ENCODE peak calls at places on chromosomes 11 and 22, in four cellular contexts. J, A, S and X are unnamed samples.
A peak's percentile ranks its signal among the peaks of the same experiment; 100 is the strongest.

GRCh38 chr22:36463783-36464184 is 17.7 kb downstream of the TXN2 start:
- DNase-seq in J (no peak), A (no peak), S (no peak), X (no peak)

GRCh38 chr11:31560842-31561476 is 51.4 kb downstream of the ELP4 start:
- DNase-seq in J (no peak), A (no peak), S (no peak), X (no peak)

GRCh38 chr11:44857490-44857889 is 93.2 kb downstream of the TP53I11 start:
- DNase-seq in J (no peak), A (no peak), S (no peak), X (no peak)

GRCh38 chr22:25477358-25477757 is 87.1 kb upstream of the GRK3 start:
- DNase-seq in J (no peak), A (no peak), S (no peak), X (no peak)

GRCh38 chr11:45259607-45260006 is 26.5 kb downstream of the SYT13 start:
- DNase-seq in J (no peak), A (no peak), S (no peak), X (peak; percentile 20)

GRCh38 chr11:120942701-120943100 is 81.2 kb upstream of the TBCEL start:
- DNase-seq in J (no peak), A (no peak), S (no peak), X (no peak)

GRCh38 chr11:132911186-132911585 is 621.1 kb downstream of the OPCML start:
- DNase-seq in J (peak; percentile 83), A (no peak), S (no peak), X (peak; percentile 30)

GRCh38 chr22:21759631-21760030 is 24.0 kb upstream of the YPEL1 start:
- DNase-seq in J (no peak), A (no peak), S (no peak), X (no peak)

GRCh38 chr11:31817054-31817620 is 6.0 kb upstream of the PAX6 start:
- DNase-seq in J (no peak), A (no peak), S (no peak), X (no peak)

GRCh38 chr11:47111318-47111804 is 65.3 kb downstream of the ARFGAP2 start:
- DNase-seq in J (no peak), A (no peak), S (no peak), X (no peak)

GRCh38 chr11:64123102-64123434 is 42.8 kb downstream of the MACROD1 start:
- DNase-seq in J (no peak), A (no peak), S (no peak), X (no peak)

GRCh38 chr22:46721716-46722115 is 16.3 kb downstream of the CERK start:
- DNase-seq in J (no peak), A (no peak), S (no peak), X (no peak)

GRCh38 chr11:27387362-27387761 is 24.3 kb upstream of the CCDC34 start:
- DNase-seq in J (no peak), A (no peak), S (no peak), X (no peak)

GRCh38 chr22:44671742-44672141 is 30.3 kb upstream of the PRR5 start:
- DNase-seq in J (peak; percentile 9), A (no peak), S (peak; percentile 38), X (no peak)

GRCh38 chr11:40235841-40236240 is 1223.6 kb downstream of the LRRC4C start:
- DNase-seq in J (no peak), A (no peak), S (no peak), X (no peak)

GRCh38 chr11:2562181-2562581 is 117.4 kb downstream of the KCNQ1 start:
- DNase-seq in J (no peak), A (peak; percentile 87), S (no peak), X (no peak)